ENCODE peak calls at places on chromosomes 3 and 15, in four cellular contexts. L, S, M and D are unnamed samples.

GRCh38 chr3:122505676-122506075 is 9.1 kb downstream of the KPNA1 start:
- DNase-seq in M (no peak), L (no peak), S (no peak), D (no peak)

GRCh38 chr3:31356941-31357340 is 175.8 kb upstream of the STT3B start:
- DNase-seq in M (no peak), S (no peak), L (no peak), D (no peak)

GRCh38 chr3:67940200-67940952 is 286.0 kb upstream of the SUCLG2 start:
- DNase-seq in S (no peak), L (no peak), M (no peak), D (peak)

GRCh38 chr3:129502641-129503386 is 25.6 kb upstream of the RHO start:
- DNase-seq in M (no peak), L (no peak), S (no peak), D (no peak)

GRCh38 chr3:89262561-89262960 is 155.1 kb downstream of the EPHA3 start:
- DNase-seq in M (no peak), L (no peak), S (no peak), D (no peak)

GRCh38 chr15:71564217-71564616 is 246.1 kb upstream of the NR2E3 start:
- DNase-seq in L (no peak), M (no peak), S (no peak), D (no peak)

GRCh38 chr15:101723161-101723873 is 956 bp downstream of the TARS3 start:
- DNase-seq in M (no peak), S (no peak), L (no peak), D (no peak)

GRCh38 chr3:126216416-126216815 is 36.0 kb upstream of the ALDH1L1 start:
- DNase-seq in M (no peak), S (no peak), L (no peak), D (no peak)

GRCh38 chr15:40115670-40116093 is 7.0 kb upstream of the BMF start:
- DNase-seq in L (no peak), S (no peak), M (no peak), D (peak)

GRCh38 chr3:33901862-33902563 is 103.6 kb downstream of the PDCD6IP start:
- DNase-seq in S (no peak), L (no peak), M (no peak), D (no peak)

GRCh38 chr15:69749797-69750196 is 297.2 kb downstream of the RPLP1 start:
- DNase-seq in S (no peak), L (no peak), M (no peak), D (no peak)

GRCh38 chr3:118927449-118927848 is 107.2 kb downstream of the IGSF11 start:
- DNase-seq in S (no peak), L (no peak), M (no peak), D (no peak)

GRCh38 chr15:44676676-44677075 is 13.2 kb upstream of the SPG11 start:
- DNase-seq in S (no peak), L (no peak), M (no peak), D (no peak)

GRCh38 chr3:11558918-11559815 is 84.5 kb downstream of the VGLL4 start:
- DNase-seq in L (no peak), M (no peak), S (no peak), D (no peak)

GRCh38 chr15:38075466-38075865 is 141.0 kb downstream of the TMCO5A start:
- DNase-seq in L (no peak), M (no peak), S (no peak), D (no peak)

GRCh38 chr15:90294601-90295269 is 29.3 kb downstream of the NGRN start:
- DNase-seq in S (no peak), M (no peak), L (peak), D (no peak)

GRCh38 chr15:25543156-25543555 is 104.3 kb upstream of the UBE3A start:
- DNase-seq in M (no peak), L (peak), S (no peak), D (no peak)

GRCh38 chr15:62099171-62099601 is 32.4 kb downstream of the C2CD4A start:
- DNase-seq in S (no peak), M (no peak), L (no peak), D (no peak)

GRCh38 chr3:173617490-173617889 is 219.9 kb downstream of the NLGN1 start:
- DNase-seq in M (no peak), L (no peak), S (no peak), D (no peak)

GRCh38 chr3:82505079-82505756 is 743.8 kb upstream of the GBE1 start:
- DNase-seq in M (no peak), S (no peak), L (no peak), D (no peak)

GRCh38 chr3:52495777-52496602 is 852 bp downstream of the STAB1 start:
- DNase-seq in S (no peak), M (no peak), L (peak), D (no peak)

GRCh38 chr15:69154684-69155083 is 5.8 kb upstream of the GLCE start:
- DNase-seq in S (no peak), L (no peak), M (no peak), D (peak)

GRCh38 chr15:92812271-92812670 is 87.9 kb upstream of the CHD2 start:
- DNase-seq in M (no peak), S (no peak), L (peak), D (no peak)

GRCh38 chr3:190597291-190597690 is 83.4 kb downstream of the IL1RAP start:
- DNase-seq in M (no peak), S (no peak), L (no peak), D (no peak)

GRCh38 chr3:54294214-54294613 is 171.9 kb downstream of the CACNA2D3 start:
- DNase-seq in S (no peak), M (no peak), L (no peak), D (no peak)
- TF ChIP-seq CTCF in S (peak), M (no peak), L (no peak), D (no peak)

GRCh38 chr3:14785207-14786155 is 33.3 kb upstream of the FGD5 start:
- DNase-seq in S (no peak), L (no peak), M (no peak), D (no peak)

GRCh38 chr3:14784087-14784596 is 34.6 kb upstream of the FGD5 start:
- DNase-seq in M (no peak), S (no peak), L (no peak), D (no peak)

GRCh38 chr3:14783480-14784086 is 35.2 kb upstream of the FGD5 start:
- DNase-seq in L (no peak), S (no peak), M (no peak), D (no peak)

GRCh38 chr3:14779069-14779685 is 39.6 kb upstream of the FGD5 start:
- DNase-seq in S (no peak), M (no peak), L (no peak), D (no peak)

GRCh38 chr3:14780927-14781507 is 37.7 kb upstream of the FGD5 start:
- DNase-seq in M (peak), S (peak), L (peak), D (peak)
- TF ChIP-seq CTCF in M (peak), S (peak), L (peak), D (no peak)

GRCh38 chr3:194062825-194063224 is 73.1 kb upstream of the HES1 start:
- DNase-seq in M (no peak), S (no peak), L (no peak), D (no peak)

GRCh38 chr3:194067949-194068362 is 68.0 kb upstream of the HES1 start:
- DNase-seq in M (no peak), S (no peak), L (no peak), D (no peak)

GRCh38 chr3:194064380-194065118 is 71.4 kb upstream of the HES1 start:
- DNase-seq in L (no peak), S (no peak), M (no peak), D (no peak)

GRCh38 chr3:194061421-194062029 is 74.4 kb upstream of the HES1 start:
- DNase-seq in S (no peak), L (no peak), M (no peak), D (peak)

DNA sequence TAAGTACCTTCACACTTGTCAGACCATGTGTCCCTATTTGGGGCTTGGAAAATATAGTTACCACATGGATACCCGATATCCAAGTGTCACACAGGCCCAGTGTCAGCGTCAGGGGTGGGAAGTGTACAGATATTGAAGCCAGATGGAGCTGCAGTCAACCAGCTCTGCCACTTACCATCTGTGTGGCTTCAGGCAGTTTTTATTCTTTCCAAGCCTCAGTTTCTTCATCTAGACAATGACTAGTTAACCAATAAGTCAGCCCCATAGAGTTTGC is 70.9 kb upstream of the HES1 start:
- DNase-seq in M (no peak), L (no peak), S (no peak), D (no peak)
- TF ChIP-seq CTCF in M (no peak), L (no peak), S (no peak), D (no peak)

GRCh38 chr3:192449036-192449435 is 278.3 kb downstream of the FGF12 start:
- DNase-seq in M (no peak), S (no peak), L (no peak), D (peak)
- TF ChIP-seq CTCF in M (no peak), S (peak), L (no peak), D (peak)

DNA sequence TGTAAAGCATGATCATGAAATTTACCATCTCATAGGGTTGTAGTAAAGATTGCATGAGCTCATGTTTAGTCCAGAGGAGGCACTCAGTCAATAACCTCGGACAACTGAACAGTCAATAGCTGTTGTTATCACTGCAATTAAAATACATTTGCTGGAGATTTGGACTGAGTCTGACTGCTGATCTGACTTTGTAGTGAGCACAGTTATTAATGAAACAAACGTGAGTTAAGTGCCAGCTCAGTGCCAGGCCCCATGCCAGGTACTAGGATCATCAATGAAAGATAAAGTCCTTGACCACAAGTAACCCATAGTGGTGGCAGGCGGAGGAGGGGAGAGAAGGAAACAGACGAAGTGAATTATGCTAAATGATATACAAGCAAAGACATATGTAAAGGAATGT is 43.7 kb upstream of the PRICKLE2 start:
- DNase-seq in S (no peak), M (no peak), L (no peak), D (no peak)
- TF ChIP-seq CTCF in S (no peak), M (no peak), L (no peak), D (no peak)